ENCODE peak calls at places on chromosomes 4 and X, in nine cellular contexts. K is neural progenitor cell, E is kidney, M is fibroblast of mammary gland, Q is SJSA1, S is GM23248, I is body of pancreas, U is astrocyte of the cerebellum, X is tibial artery. D is an unnamed sample.
A peak's percentile ranks its signal among the peaks of the same experiment; 100 is the strongest.

GRCh38 chrX:113075521-113075920 is 234.9 kb upstream of the AMOT start:
- DNase-seq in X (no peak), E (no peak), M (no peak), Q (no peak), K (no peak), U (no peak), S (no peak), I (no peak), D (no peak)

GRCh38 chr4:2449511-2450392 is 19.2 kb upstream of the RNF4 start:
- DNase-seq in X (no peak), Q (no peak), U (no peak), K (no peak), I (no peak), M (no peak), S (no peak), E (peak; percentile 61), D (no peak)

GRCh38 chrX:34509394-34509793 is 147.7 kb downstream of the TMEM47 start:
- DNase-seq in U (no peak), I (no peak), X (no peak), E (no peak), Q (no peak), S (no peak), K (no peak), M (no peak), D (no peak)

GRCh38 chr4:168797176-168797575 is 212.9 kb downstream of the CBR4 start:
- DNase-seq in K (no peak), Q (peak; percentile 63), S (peak; percentile 79), U (peak; percentile 76), I (no peak), X (no peak), E (no peak), M (peak; percentile 93), D (no peak)

GRCh38 chr4:14807857-14808256 is 194.4 kb upstream of the CPEB2 start:
- DNase-seq in Q (no peak), X (no peak), S (no peak), E (no peak), M (no peak), K (no peak), I (no peak), U (no peak), D (no peak)

GRCh38 chr4:158015241-158015640 is 157.6 kb downstream of the GASK1B start:
- DNase-seq in M (peak; percentile 69), K (no peak), Q (no peak), E (no peak), X (no peak), U (no peak), I (no peak), S (peak; percentile 85), D (no peak)

GRCh38 chrX:31092476-31092875 is 20.6 kb upstream of the FTHL17 start:
- DNase-seq in U (no peak), Q (no peak), K (no peak), I (no peak), M (peak; percentile 35), E (no peak), S (no peak), X (no peak), D (no peak)

GRCh38 chrX:134460005-134460860 is at the start of gene HPRT1:
- DNase-seq in K (peak; percentile 90), X (peak; percentile 76), I (peak; percentile 87), M (peak; percentile 65), Q (peak; percentile 67), U (peak; percentile 26), E (peak; percentile 95), S (peak; percentile 87), D (peak; percentile 78)

GRCh38 chr4:95761441-95761840 is 78.5 kb upstream of the PDHA2 start:
- DNase-seq in E (no peak), S (no peak), M (peak; percentile 30), I (no peak), U (peak; percentile 24), Q (no peak), K (no peak), X (no peak), D (no peak)

GRCh38 chr4:69881173-69881773 is 21.3 kb upstream of the SULT1E1 start:
- DNase-seq in K (peak; percentile 63), X (peak; percentile 28), I (peak; percentile 56), U (no peak), E (no peak), Q (no peak), S (peak; percentile 77), M (peak; percentile 74), D (peak; percentile 22)

GRCh38 chr4:81523672-81524436 is 52.1 kb upstream of the RASGEF1B start:
- DNase-seq in X (no peak), Q (no peak), E (no peak), S (no peak), K (peak; percentile 77), M (no peak), U (no peak), I (no peak), D (no peak)

GRCh38 chrX:111098874-111099273 is 2.9 kb downstream of the PAK3 start:
- DNase-seq in K (peak; percentile 89), I (peak; percentile 73), U (no peak), Q (no peak), X (no peak), S (peak; percentile 1), E (peak; percentile 73), M (peak; percentile 23), D (peak; percentile 37)

GRCh38 chrX:28609917-28610613 is 22.8 kb downstream of the IL1RAPL1 start:
- DNase-seq in X (no peak), S (no peak), Q (no peak), K (no peak), E (no peak), M (no peak), U (no peak), I (peak; percentile 23), D (peak; percentile 73)

GRCh38 chrX:17214962-17215361 is 160.0 kb upstream of the NHS start:
- DNase-seq in X (no peak), Q (no peak), E (no peak), U (peak; percentile 34), I (no peak), M (peak; percentile 38), K (no peak), S (no peak), D (no peak)

GRCh38 chrX:50747471-50747900 is 66.5 kb downstream of the SHROOM4 start:
- DNase-seq in U (no peak), K (peak; percentile 31), I (no peak), E (no peak), X (no peak), M (peak; percentile 30), Q (no peak), S (peak; percentile 55), D (peak; percentile 11)

GRCh38 chrX:112527903-112528302 is 151.8 kb downstream of the LHFPL1 start:
- DNase-seq in I (no peak), Q (no peak), X (no peak), S (no peak), M (no peak), U (no peak), E (no peak), K (no peak), D (no peak)

GRCh38 chrX:2962346-2962745 is 33.2 kb upstream of the ARSD start:
- DNase-seq in Q (no peak), S (no peak), M (no peak), K (no peak), E (no peak), X (no peak), U (no peak), I (peak; percentile 12), D (no peak)

GRCh38 chrX:15744181-15744867 is 6.3 kb downstream of the CA5B start:
- DNase-seq in S (no peak), U (no peak), K (no peak), Q (no peak), E (no peak), X (no peak), M (no peak), I (peak; percentile 75), D (peak; percentile 62)

GRCh38 chr4:110618091-110619000 is 4.5 kb downstream of the PITX2 start:
- DNase-seq in S (no peak), K (peak; percentile 90), M (no peak), I (no peak), X (no peak), U (no peak), E (peak; percentile 58), Q (no peak), D (peak; percentile 32)
- H3K4me3 ChIP-seq in S (no peak overlapping the region), K (peak overlapping the region; percentile 26), M (no peak overlapping the region), I (no peak overlapping the region), X (no peak overlapping the region), U (no peak overlapping the region), E (no peak overlapping the region), Q (no peak overlapping the region), D (no peak overlapping the region)

DNA sequence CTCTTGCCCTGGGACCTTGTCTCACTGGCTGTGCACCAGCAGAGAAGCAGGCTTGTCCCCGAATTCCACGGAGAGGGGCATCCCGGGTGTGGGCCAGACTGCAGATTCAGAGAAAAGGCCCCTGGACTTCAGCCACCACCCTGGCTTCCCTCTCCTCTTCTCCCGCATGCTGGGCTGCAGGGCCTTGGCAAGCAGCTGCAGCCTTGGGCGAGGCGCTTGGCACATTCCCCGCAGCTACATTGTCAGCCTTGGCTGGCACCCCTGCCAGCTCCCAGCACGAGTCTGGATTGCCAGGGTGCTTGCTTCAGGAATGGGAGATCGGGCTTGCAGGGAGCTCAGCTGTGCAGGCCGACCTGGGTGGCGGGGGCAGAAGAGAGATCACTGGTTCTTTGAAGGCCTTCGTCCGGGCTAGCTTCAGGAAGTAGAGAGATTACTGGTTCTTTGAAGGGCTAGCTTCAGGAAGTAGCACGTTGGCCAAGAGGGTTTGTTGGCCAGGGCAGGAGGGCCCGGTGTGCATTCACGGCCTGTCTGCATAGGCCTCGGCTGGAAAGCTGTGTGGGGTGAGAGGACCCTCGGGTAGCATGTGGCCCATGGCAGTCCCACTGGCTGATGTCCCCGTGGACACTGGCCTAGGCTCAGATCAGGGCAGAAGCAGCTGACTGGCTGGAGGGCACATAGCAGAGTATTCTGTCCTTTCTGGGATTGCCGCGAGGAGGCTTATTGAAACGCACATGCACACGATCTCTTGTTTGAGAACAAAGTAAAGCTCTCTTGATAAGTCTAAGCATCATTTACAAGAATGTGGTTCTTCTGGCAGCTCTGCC is 2.7 kb downstream of the ABCD1 start:
- DNase-seq in Q (no peak), I (peak; percentile 89), X (peak; percentile 61), E (peak; percentile 82), U (no peak), M (no peak), K (no peak), S (peak; percentile 59), D (peak; percentile 74)
- H3K4me3 ChIP-seq in Q (no peak overlapping the region), I (no peak overlapping the region), X (peak overlapping the region; percentile 80), E (no peak overlapping the region), U (peak overlapping the region; percentile 15), M (no peak overlapping the region), K (peak overlapping the region; percentile 3), S (peak overlapping the region; percentile 52), D (no peak overlapping the region)

DNA sequence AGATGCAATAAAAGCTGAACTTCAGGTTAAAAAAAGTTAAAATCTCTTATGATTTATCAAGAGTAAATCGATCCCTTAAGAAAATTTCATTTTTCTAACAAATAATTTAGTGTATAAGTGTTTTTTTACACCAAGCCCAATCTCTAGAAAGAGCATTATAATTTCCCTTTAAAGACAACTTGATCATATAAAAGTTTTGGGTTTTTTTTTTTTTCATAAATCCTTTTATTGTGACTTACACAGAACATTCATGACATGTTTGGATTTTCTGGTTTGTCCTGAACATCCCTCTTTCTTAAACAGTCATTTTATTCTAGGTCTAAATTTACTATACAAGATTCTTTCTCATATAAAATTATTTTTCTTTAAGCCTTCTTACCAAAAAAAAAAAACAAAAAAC is 6.5 kb downstream of the ZNF721 start:
- DNase-seq in S (no peak), X (no peak), U (no peak), I (no peak), Q (no peak), M (no peak), E (no peak), K (no peak), D (no peak)
- H3K4me3 ChIP-seq in S (no peak overlapping the region), X (no peak overlapping the region), U (no peak overlapping the region), I (no peak overlapping the region), Q (no peak overlapping the region), M (no peak overlapping the region), E (no peak overlapping the region), K (no peak overlapping the region), D (no peak overlapping the region)

GRCh38 chr4:139167774-139168444 is 9.1 kb downstream of the ELF2 start:
- DNase-seq in M (peak; percentile 80), S (peak; percentile 75), E (no peak), U (no peak), X (no peak), K (no peak), I (no peak), Q (peak; percentile 30), D (no peak)
- H3K4me3 ChIP-seq in M (no peak overlapping the region), S (no peak overlapping the region), E (no peak overlapping the region), U (no peak overlapping the region), X (no peak overlapping the region), K (no peak overlapping the region), I (no peak overlapping the region), Q (no peak overlapping the region), D (no peak overlapping the region)